ENCODE peak calls at places on chromosomes 3 and 15, in ten cellular contexts. T is lower lobe of right lung, K is tibial nerve, X is transverse colon, Z is HCT116, Y is AG04450, N is uterus, S is ascending aorta, C is psoas muscle, B is IMR-90. U is an unnamed sample.

GRCh38 chr3:28651159-28651558 is 302.5 kb upstream of the AZI2 start:
- DNase-seq in X (no peak), Y (no peak), C (no peak), N (no peak), K (no peak), S (no peak), Z (no peak), T (no peak), B (no peak), U (no peak)

GRCh38 chr15:35289029-35289617 is 204.0 kb upstream of the NANOGP8 start:
- DNase-seq in Y (peak; percentile 55), N (peak; percentile 28), Z (peak; percentile 55), S (no peak), C (no peak), K (no peak), B (peak; percentile 81), T (no peak), X (no peak), U (no peak)

GRCh38 chr3:148992027-148992634 is 791 bp downstream of the GYG1 start:
- DNase-seq in S (no peak), K (peak; percentile 16), C (peak; percentile 66), X (peak; percentile 53), Z (no peak), B (no peak), T (peak; percentile 72), N (peak; percentile 48), Y (no peak), U (no peak)

GRCh38 chr3:29226709-29227108 is 54.2 kb upstream of the RBMS3 start:
- DNase-seq in Z (no peak), S (no peak), C (no peak), N (no peak), Y (no peak), T (no peak), B (peak; percentile 39), K (no peak), X (no peak), U (no peak)

GRCh38 chr15:100651253-100651652 is 48.9 kb downstream of the ASB7 start:
- DNase-seq in Z (no peak), C (no peak), N (no peak), Y (no peak), K (no peak), T (no peak), B (peak; percentile 46), X (no peak), S (no peak), U (no peak)

GRCh38 chr15:56732135-56732880 is 1.0 kb downstream of the ZNF280D start:
- DNase-seq in B (peak; percentile 61), X (peak; percentile 12), T (no peak), S (no peak), C (no peak), Z (no peak), Y (no peak), N (no peak), K (peak; percentile 23), U (no peak)

GRCh38 chr15:66701422-66702034 is 508 bp upstream of the SMAD6 start:
- DNase-seq in X (peak; percentile 54), Y (no peak), K (no peak), B (no peak), S (no peak), Z (peak; percentile 27), C (peak; percentile 53), T (peak; percentile 70), N (no peak), U (peak; percentile 33)

GRCh38 chr15:52008698-52009434 is 10.2 kb upstream of the MAPK6 start:
- DNase-seq in Y (no peak), X (no peak), S (no peak), B (no peak), T (no peak), K (no peak), N (no peak), Z (no peak), C (no peak), U (no peak)

GRCh38 chr3:12782172-12782815 is 14.2 kb upstream of the CAND2 start:
- DNase-seq in X (no peak), B (peak; percentile 75), Y (peak; percentile 53), C (no peak), K (no peak), Z (no peak), N (no peak), S (no peak), T (peak; percentile 37), U (no peak)

GRCh38 chr3:144084929-144085328 is 113.3 kb downstream of the DIPK2A start:
- DNase-seq in Z (no peak), Y (no peak), T (no peak), C (no peak), B (no peak), N (no peak), X (no peak), K (no peak), S (no peak), U (no peak)

GRCh38 chr3:142216321-142216720 is 9.1 kb downstream of the GK5 start:
- DNase-seq in C (no peak), X (no peak), S (no peak), N (no peak), T (no peak), Y (no peak), K (no peak), B (no peak), Z (no peak), U (no peak)

GRCh38 chr3:61574854-61575253 is 13.5 kb downstream of the PTPRG start:
- DNase-seq in T (no peak), C (peak; percentile 46), S (no peak), N (no peak), B (peak; percentile 97), X (no peak), K (no peak), Y (peak; percentile 91), Z (no peak), U (no peak)

GRCh38 chr3:31255007-31255603 is 277.6 kb upstream of the STT3B start:
- DNase-seq in N (no peak), X (no peak), B (no peak), K (no peak), S (no peak), Y (no peak), C (no peak), Z (no peak), T (no peak), U (no peak)

DNA sequence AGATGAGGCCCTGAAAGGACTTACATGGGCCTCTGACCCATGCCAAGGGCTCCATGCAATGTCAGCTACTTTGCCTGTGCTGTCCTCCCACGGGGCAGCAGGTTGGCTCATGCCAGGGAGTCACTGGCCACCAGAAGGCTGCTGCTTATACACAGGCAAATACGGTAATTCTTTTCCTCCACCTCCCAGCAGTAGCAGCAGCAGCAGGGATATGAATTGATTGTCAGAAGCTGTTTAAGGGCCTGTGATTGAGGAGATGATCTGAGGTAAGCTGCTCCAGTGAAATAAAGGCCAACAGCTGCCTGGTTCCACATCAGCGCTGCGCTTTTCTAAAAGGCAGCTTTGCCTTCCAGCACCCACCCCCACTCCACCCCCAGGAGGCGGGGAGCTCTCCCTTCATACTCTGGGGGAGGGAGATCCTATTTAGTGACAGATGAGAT is 250.5 kb downstream of the SHQ1 start:
- DNase-seq in Z (no peak), T (no peak), B (peak; percentile 13), C (no peak), K (no peak), S (no peak), Y (no peak), N (no peak), X (no peak), U (no peak)
- H3K27ac ChIP-seq in Z (no peak overlapping the region), T (no peak overlapping the region), B (no peak overlapping the region), C (no peak overlapping the region), K (no peak overlapping the region), S (no peak overlapping the region), Y (no peak overlapping the region), N (no peak overlapping the region), X (no peak overlapping the region), U (no peak overlapping the region)

DNA sequence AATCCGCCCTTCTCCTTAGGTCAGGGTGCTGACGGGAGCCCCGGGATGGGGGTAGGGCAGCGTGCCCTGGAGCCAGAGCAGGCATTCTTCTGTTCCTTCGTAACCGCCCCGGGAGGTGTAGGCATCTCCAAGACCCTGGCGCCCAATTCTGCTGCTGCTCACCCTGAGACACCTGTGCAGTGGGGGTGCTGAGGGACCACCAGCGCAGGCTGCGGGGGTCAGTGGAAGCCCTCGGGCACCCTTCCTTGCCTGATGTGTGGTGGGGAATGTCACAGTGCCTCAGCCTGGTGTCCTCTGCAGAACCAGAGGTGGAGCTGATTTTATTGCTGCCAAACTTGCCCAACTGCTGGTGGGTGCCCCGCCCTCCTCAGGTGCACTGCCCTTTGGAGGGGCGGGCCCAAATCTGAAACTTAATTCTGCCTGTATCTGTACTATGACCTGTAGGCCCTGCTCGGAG is 7.3 kb downstream of the CSK start:
- DNase-seq in B (no peak), C (no peak), K (no peak), T (no peak), N (no peak), Y (no peak), S (no peak), X (peak; percentile 89), Z (no peak), U (peak; percentile 46)
- H3K27ac ChIP-seq in B (no peak overlapping the region), C (no peak overlapping the region), K (peak overlapping the region; percentile 88), T (peak overlapping the region; percentile 85), N (peak overlapping the region; percentile 57), Y (no peak overlapping the region), S (peak overlapping the region; percentile 73), X (peak overlapping the region; percentile 85), Z (no peak overlapping the region), U (peak overlapping the region; percentile 92)

GRCh38 chr3:187044206-187044605 is 95.1 kb downstream of the RPL39L start:
- DNase-seq in S (no peak), N (no peak), K (no peak), T (no peak), Y (no peak), B (no peak), Z (no peak), X (no peak), C (no peak), U (no peak)
- H3K27ac ChIP-seq in S (peak overlapping the region; percentile 73), N (no peak overlapping the region), K (no peak overlapping the region), T (no peak overlapping the region), Y (no peak overlapping the region), B (no peak overlapping the region), Z (no peak overlapping the region), X (peak overlapping the region; percentile 27), C (peak overlapping the region; percentile 13), U (peak overlapping the region; percentile 49)

GRCh38 chr3:16896820-16897219 is 12.1 kb downstream of the PLCL2 start:
- DNase-seq in Z (no peak), N (no peak), B (no peak), S (no peak), C (no peak), X (no peak), K (no peak), T (no peak), Y (no peak), U (no peak)
- H3K27ac ChIP-seq in Z (no peak overlapping the region), N (peak overlapping the region; percentile 33), B (no peak overlapping the region), S (no peak overlapping the region), C (peak overlapping the region; percentile 78), X (peak overlapping the region; percentile 76), K (no peak overlapping the region), T (no peak overlapping the region), Y (no peak overlapping the region), U (no peak overlapping the region)

DNA sequence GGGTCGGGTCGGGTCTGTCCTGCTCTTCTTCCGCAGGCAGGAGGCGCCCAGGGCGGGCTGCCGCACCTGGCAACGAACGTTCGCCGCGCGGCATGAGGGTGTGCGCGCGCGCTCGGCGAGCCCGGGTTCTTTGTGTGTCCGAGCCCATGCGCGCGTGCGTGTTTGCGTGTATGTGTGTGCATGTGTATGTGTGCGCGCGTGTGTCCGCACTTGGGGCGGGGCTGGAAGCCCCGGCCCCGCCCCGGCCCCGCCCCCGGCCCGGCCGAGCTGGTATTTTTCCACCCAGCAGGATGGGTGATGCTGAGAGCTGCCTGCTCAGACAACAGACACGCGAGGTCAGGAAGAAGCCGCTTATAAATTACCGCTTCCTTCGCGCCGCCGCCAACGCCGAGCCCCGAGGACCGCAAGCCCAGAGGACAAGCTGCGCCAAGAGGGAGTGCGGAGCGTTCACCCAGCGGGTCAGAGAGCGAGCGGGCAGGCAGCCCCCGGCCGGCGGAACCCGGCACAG is at the start of gene SLC6A6:
- DNase-seq in N (peak; percentile 96), T (peak; percentile 99), X (peak; percentile 96), C (peak; percentile 96), Z (peak; percentile 92), B (peak; percentile 93), Y (peak; percentile 84), S (peak; percentile 88), K (peak; percentile 95), U (peak; percentile 86)
- H3K27ac ChIP-seq in N (peak within 1 kb of the TSS; percentile 79), T (peak within 1 kb of the TSS; percentile 95), X (peak within 1 kb of the TSS; percentile 92), C (peak within 1 kb of the TSS; percentile 97), Z (peak within 1 kb of the TSS; percentile 93), B (peak within 1 kb of the TSS; percentile 80), Y (no peak within 1 kb of the TSS), S (peak within 1 kb of the TSS; percentile 77), K (peak within 1 kb of the TSS; percentile 75), U (peak within 1 kb of the TSS; percentile 83)

U was measured in naive thymus-derived CD4-positive, alpha-beta T cell.